ENCODE peak calls at places on chromosomes 13 and 19, in seven cellular contexts. T is body of pancreas, W is transverse colon, H is left lung, Q is tibial nerve, U is esophagus squamous epithelium, F is neuronal stem cell. S is an unnamed sample.

GRCh38 chr13:105936816-105937215 is 598.6 kb downstream of the EFNB2 start:
- DNase-seq in F (no peak), T (no peak), W (no peak), Q (no peak), U (no peak), H (no peak), S (no peak)

GRCh38 chr19:46654621-46655152 is 6.3 kb downstream of the DACT3 start:
- DNase-seq in F (peak; percentile 38), T (no peak), W (no peak), U (no peak), Q (no peak), H (no peak), S (no peak)

GRCh38 chr13:99517984-99518383 is 16.7 kb downstream of the TM9SF2 start:
- DNase-seq in Q (no peak), U (no peak), T (no peak), H (no peak), F (no peak), W (no peak), S (no peak)

GRCh38 chr19:10334340-10335148 is 1.2 kb upstream of the RAVER1 start:
- DNase-seq in Q (peak; percentile 92), W (peak; percentile 97), F (peak; percentile 88), H (peak; percentile 93), T (peak; percentile 98), U (peak; percentile 43), S (no peak)

GRCh38 chr19:29121684-29122083 is 91.3 kb downstream of the UQCRFS1 start:
- DNase-seq in Q (no peak), W (no peak), F (no peak), H (no peak), T (no peak), U (no peak), S (peak; percentile 5)

GRCh38 chr13:114339779-114340534 is 25.7 kb downstream of the CHAMP1 start:
- DNase-seq in Q (no peak), H (no peak), F (no peak), T (peak; percentile 54), U (no peak), W (peak; percentile 59), S (no peak)

GRCh38 chr13:50291611-50292010 is 276.4 kb downstream of the KCNRG start:
- DNase-seq in H (no peak), Q (no peak), U (no peak), W (no peak), F (no peak), T (no peak), S (no peak)

GRCh38 chr19:47239610-47240296 is 8.8 kb upstream of the BBC3 start:
- DNase-seq in W (peak; percentile 59), T (peak; percentile 60), Q (no peak), F (no peak), H (no peak), U (no peak), S (no peak)

GRCh38 chr13:38735655-38736440 is 49.0 kb downstream of the FREM2 start:
- DNase-seq in F (no peak), U (no peak), H (no peak), Q (no peak), T (no peak), W (no peak), S (no peak)

GRCh38 chr19:50433201-50434180 is 799 bp downstream of the MYBPC2 start:
- DNase-seq in U (no peak), W (no peak), Q (no peak), T (no peak), F (no peak), H (no peak), S (no peak)

GRCh38 chr13:46667687-46668281 is 114.8 kb downstream of the LRCH1 start:
- DNase-seq in U (no peak), F (no peak), T (no peak), Q (no peak), H (no peak), W (no peak), S (no peak)

GRCh38 chr13:72726721-72727416 is 560 bp downstream of the MZT1 start:
- DNase-seq in W (peak; percentile 63), H (no peak), Q (no peak), U (peak; percentile 6), F (peak; percentile 9), T (peak; percentile 20), S (no peak)

GRCh38 chr19:50333737-50334617 is 4.8 kb upstream of the KCNC3 start:
- DNase-seq in F (no peak), Q (no peak), H (peak; percentile 77), W (peak; percentile 84), T (peak; percentile 84), U (no peak), S (no peak)

GRCh38 chr13:66353664-66354063 is 876.5 kb downstream of the PCDH9 start:
- DNase-seq in U (no peak), T (no peak), H (no peak), W (no peak), F (no peak), Q (no peak), S (no peak)

GRCh38 chr13:25232937-25233515 is 54.3 kb downstream of the MTMR6 start:
- DNase-seq in U (no peak), T (no peak), H (no peak), W (no peak), Q (no peak), F (no peak), S (no peak)

GRCh38 chr13:91045351-91046034 is 302.0 kb upstream of the MIR17HG start:
- DNase-seq in U (no peak), T (no peak), W (no peak), F (peak; percentile 5), Q (no peak), H (no peak), S (no peak)

GRCh38 chr19:10104665-10105221 is 1.4 kb upstream of the PPAN start:
- DNase-seq in T (no peak), W (peak; percentile 58), F (no peak), H (no peak), U (no peak), Q (no peak), S (no peak)

GRCh38 chr19:19133985-19134384 is 4.3 kb downstream of the TMEM161A start:
- DNase-seq in Q (no peak), H (no peak), W (no peak), U (no peak), T (no peak), F (no peak), S (no peak)

GRCh38 chr19:19131989-19132388 is 6.3 kb downstream of the TMEM161A start:
- DNase-seq in F (no peak), Q (no peak), H (no peak), W (no peak), T (no peak), U (no peak), S (no peak)

GRCh38 chr19:19137556-19138109 is 645 bp downstream of the TMEM161A start:
- DNase-seq in Q (no peak), H (no peak), T (no peak), U (no peak), W (no peak), F (no peak), S (no peak)

GRCh38 chr19:19134687-19135158 is 3.6 kb downstream of the TMEM161A start:
- DNase-seq in F (no peak), Q (no peak), U (no peak), H (peak; percentile 61), W (no peak), T (peak; percentile 53), S (peak; percentile 41)

DNA sequence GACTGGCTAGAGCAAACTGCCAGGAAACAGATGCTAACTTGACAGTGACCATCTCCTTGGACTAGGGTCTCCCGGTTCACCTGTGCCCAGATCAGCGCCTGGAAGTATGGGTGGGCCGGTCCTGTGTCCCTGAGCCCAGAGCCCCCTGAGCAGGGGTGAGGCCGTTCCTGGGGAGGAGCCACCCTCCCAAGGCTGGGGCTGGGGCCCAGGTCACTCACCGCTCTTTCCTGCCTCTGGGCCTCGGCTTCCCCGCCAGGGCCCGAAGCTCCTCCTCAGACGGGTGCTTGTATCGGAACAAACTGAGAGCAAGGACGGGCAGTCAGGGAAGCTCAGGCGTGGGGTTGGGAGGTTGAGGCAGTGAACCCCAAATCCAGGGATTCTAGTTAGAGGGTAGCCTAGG is 5.4 kb downstream of the TMEM161A start:
- DNase-seq in H (no peak), U (no peak), T (no peak), W (no peak), Q (no peak), F (no peak), S (no peak)
- H3K27ac ChIP-seq in H (no peak overlapping the region), U (no peak overlapping the region), T (no peak overlapping the region), W (no peak overlapping the region), Q (no peak overlapping the region), F (no peak overlapping the region), S (no peak overlapping the region)

GRCh38 chr19:1410789-1411188 is 3.4 kb downstream of the DAZAP1 start:
- DNase-seq in U (no peak), H (peak; percentile 27), T (no peak), W (no peak), F (no peak), Q (no peak), S (no peak)

GRCh38 chr19:1410136-1410786 is 2.9 kb downstream of the DAZAP1 start:
- DNase-seq in U (no peak), W (no peak), Q (no peak), T (peak; percentile 56), F (no peak), H (no peak), S (no peak)

GRCh38 chr19:1407662-1408299 is 395 bp downstream of the DAZAP1 start:
- DNase-seq in H (no peak), T (no peak), W (peak; percentile 34), U (no peak), Q (no peak), F (no peak), S (no peak)

GRCh38 chr19:1408300-1409203 is 1.2 kb downstream of the DAZAP1 start:
- DNase-seq in T (peak; percentile 59), H (peak; percentile 71), F (peak; percentile 35), W (peak; percentile 55), U (no peak), Q (no peak), S (no peak)

GRCh38 chr19:1409204-1410005 is 2.0 kb downstream of the DAZAP1 start:
- DNase-seq in F (no peak), Q (no peak), T (no peak), W (no peak), H (no peak), U (no peak), S (no peak)
- H3K4me1 ChIP-seq in F (peaks cover 16% of the 10 kb centered on the region), Q (no peaks in the 10 kb centered on the region), T (peaks cover 71% of the 10 kb centered on the region), W (peaks cover 54% of the 10 kb centered on the region), H (peaks cover 44% of the 10 kb centered on the region), U (peaks cover 56% of the 10 kb centered on the region), S (peaks cover 11% of the 10 kb centered on the region)

GRCh38 chr19:17718467-17718987 is 753 bp upstream of the MAP1S start:
- DNase-seq in H (no peak), W (no peak), Q (no peak), U (no peak), F (no peak), T (no peak), S (no peak)
- H3K4me3 ChIP-seq in H (no peak overlapping the region), W (no peak overlapping the region), Q (no peak overlapping the region), U (no peak overlapping the region), F (peak overlapping the region; percentile 59), T (no peak overlapping the region), S (peak overlapping the region; percentile 68)

GRCh38 chr19:34426096-34426661 is 2.0 kb upstream of the UBA2 start:
- DNase-seq in T (no peak), Q (no peak), U (no peak), W (no peak), H (no peak), F (no peak), S (no peak)

GRCh38 chr19:34430738-34431625 is 2.8 kb downstream of the UBA2 start:
- DNase-seq in W (no peak), Q (no peak), F (peak; percentile 20), H (no peak), U (no peak), T (no peak), S (peak; percentile 9)

GRCh38 chr19:34429553-34429952 is 1.4 kb downstream of the UBA2 start:
- DNase-seq in U (no peak), W (no peak), H (no peak), T (no peak), F (no peak), Q (no peak), S (no peak)

GRCh38 chr19:34431681-34432402 is 3.7 kb downstream of the UBA2 start:
- DNase-seq in W (no peak), T (no peak), H (no peak), F (no peak), U (no peak), Q (no peak), S (no peak)

GRCh38 chr19:34428549-34429285 is 536 bp downstream of the UBA2 start:
- DNase-seq in F (peak; percentile 15), H (peak; percentile 34), U (no peak), T (no peak), Q (no peak), W (peak; percentile 45), S (no peak)
- H3K27ac ChIP-seq in F (peak overlapping the region; percentile 42), H (peak overlapping the region; percentile 89), U (peak overlapping the region; percentile 94), T (peak overlapping the region; percentile 75), Q (peak overlapping the region; percentile 97), W (peak overlapping the region; percentile 89), S (no peak overlapping the region)